ENCODE peak calls at places on chromosomes 2 and 18, in four cellular contexts. O, G, J and P are unnamed samples. For H3K9me3, the result is how much of the 10 kb centered on the place peaks cover.

GRCh38 chr2:217743980-217744761 is 258.6 kb downstream of the TNS1 start:
- DNase-seq in O (no peak), G (no peak), J (no peak), P (no peak)

GRCh38 chr18:2540575-2540974 is 30.7 kb downstream of the METTL4 start:
- DNase-seq in O (no peak), G (no peak), J (no peak), P (no peak)

GRCh38 chr2:27566628-27567027 is 16.2 kb upstream of the ZNF512 start:
- DNase-seq in O (no peak), G (peak), J (no peak), P (no peak)

GRCh38 chr2:63047534-63048281 is 2.9 kb upstream of the OTX1 start:
- DNase-seq in O (no peak), G (no peak), J (peak), P (no peak)

GRCh38 chr2:192002418-192002817 is 155.5 kb upstream of the CAVIN2 start:
- DNase-seq in O (no peak), G (no peak), J (no peak), P (no peak)

GRCh38 chr18:2223394-2223793 is 347.9 kb downstream of the METTL4 start:
- DNase-seq in O (no peak), G (peak), J (peak), P (no peak)

GRCh38 chr2:160538559-160539355 is 45.1 kb upstream of the RBMS1 start:
- DNase-seq in O (no peak), G (no peak), J (no peak), P (no peak)

GRCh38 chr2:70709746-70710145 is 58.3 kb downstream of the ADD2 start:
- DNase-seq in O (no peak), G (peak), J (no peak), P (no peak)

GRCh38 chr18:12155996-12156395 is 62.4 kb downstream of the ANKRD62 start:
- DNase-seq in O (no peak), G (no peak), J (no peak), P (no peak)

GRCh38 chr2:189876271-189876670 is 92.0 kb downstream of the PMS1 start:
- DNase-seq in O (no peak), G (no peak), J (no peak), P (no peak)

GRCh38 chr2:154704991-154705390 is 6.5 kb downstream of the KCNJ3 start:
- DNase-seq in O (no peak), G (no peak), J (no peak), P (no peak)

GRCh38 chr2:190344275-190344827 is 962 bp downstream of the INPP1 start:
- DNase-seq in O (no peak), G (no peak), J (no peak), P (no peak)

GRCh38 chr2:188788621-188789020 is 185.6 kb upstream of the COL3A1 start:
- DNase-seq in O (no peak), G (peak), J (no peak), P (no peak)

GRCh38 chr2:207813221-207813916 is 43.7 kb upstream of the FZD5 start:
- DNase-seq in O (no peak), G (no peak), J (peak), P (no peak)

GRCh38 chr2:80169811-80170594 is 134.5 kb downstream of the LRRTM1 start:
- DNase-seq in O (no peak), G (no peak), J (no peak), P (no peak)

GRCh38 chr2:229909090-229909489 is 12.7 kb downstream of the TRIP12 start:
- DNase-seq in O (no peak), G (no peak), J (no peak), P (no peak)

GRCh38 chr18:35695803-35696202 is 114.3 kb downstream of the GALNT1 start:
- DNase-seq in O (no peak), G (no peak), J (no peak), P (no peak)

GRCh38 chr2:201182650-201183372 is at the start of gene CASP10:
- DNase-seq in O (peak), G (peak), J (peak), P (peak)

GRCh38 chr2:120587997-120588336 is 147.7 kb upstream of the GLI2 start:
- DNase-seq in O (no peak), G (no peak), J (no peak), P (no peak)

GRCh38 chr2:120589782-120590608 is 145.7 kb upstream of the GLI2 start:
- DNase-seq in O (no peak), G (peak), J (no peak), P (no peak)

GRCh38 chr2:120586507-120587283 is 149.0 kb upstream of the GLI2 start:
- DNase-seq in O (no peak), G (no peak), J (no peak), P (no peak)

GRCh38 chr2:120590841-120591240 is 144.8 kb upstream of the GLI2 start:
- DNase-seq in O (no peak), G (no peak), J (no peak), P (no peak)

GRCh38 chr2:120587326-120587996 is 148.2 kb upstream of the GLI2 start:
- DNase-seq in O (no peak), G (no peak), J (peak), P (no peak)
- TF ChIP-seq EZH2 in O (no peak), G (peak), J (peak), P (no peak)

GRCh38 chr2:52500561-52500960 is 1267.0 kb upstream of the CHAC2 start:
- DNase-seq in O (no peak), G (no peak), J (no peak), P (no peak)

GRCh38 chr2:52498062-52498750 is 1269.4 kb upstream of the CHAC2 start:
- DNase-seq in O (no peak), G (no peak), J (no peak), P (no peak)

GRCh38 chr2:52495816-52496215 is 1271.8 kb upstream of the CHAC2 start:
- DNase-seq in O (no peak), G (no peak), J (no peak), P (no peak)
- H3K9me3 ChIP-seq in O (under half), G (under half), J (under half), P (under half)

GRCh38 chr2:234988491-234988890 is 36.7 kb downstream of the SH3BP4 start:
- DNase-seq in O (no peak), G (no peak), J (no peak), P (no peak)
- H3K4me2 ChIP-seq in O (no peak), G (no peak), J (no peak), P (no peak)

GRCh38 chr2:219057709-219058540 is 2.8 kb downstream of the IHH start:
- DNase-seq in O (no peak), G (peak), J (peak), P (peak)
- TF ChIP-seq EZH2 in O (peak), G (peak), J (peak), P (no peak)